ENCODE peak calls at places on chromosomes 13 and 19, in four cellular contexts. One of them, this sample, is unnamed.

GRCh38 chr13:110248449-110249143 is 58.4 kb downstream of the COL4A1 start:
- DNase-seq in ureter: peak
- DNase-seq in Calu3: no peak
- DNase-seq in stimulated activated CD4-positive, alpha-beta T cell treated with anti-CD3 and anti-CD28 coated beads, TNF-alpha, amount 100 ng/mL, for 48 hours: no peak
- DNase-seq in this sample: no peak

GRCh38 chr13:76830805-76831204 is 55.4 kb downstream of the KCTD12 start:
- DNase-seq in ureter: no peak
- DNase-seq in stimulated activated CD4-positive, alpha-beta T cell treated with anti-CD3 and anti-CD28 coated beads, TNF-alpha, amount 100 ng/mL, for 48 hours: no peak
- DNase-seq in Calu3: no peak
- DNase-seq in this sample: no peak

GRCh38 chr19:311813-312261 is 20.6 kb upstream of the PLPP2 start:
- DNase-seq in ureter: peak
- DNase-seq in stimulated activated CD4-positive, alpha-beta T cell treated with anti-CD3 and anti-CD28 coated beads, TNF-alpha, amount 100 ng/mL, for 48 hours: no peak
- DNase-seq in Calu3: no peak
- DNase-seq in this sample: no peak

GRCh38 chr13:94761407-94761806 is 49.1 kb upstream of the SOX21 start:
- DNase-seq in Calu3: no peak
- DNase-seq in ureter: no peak
- DNase-seq in stimulated activated CD4-positive, alpha-beta T cell treated with anti-CD3 and anti-CD28 coated beads, TNF-alpha, amount 100 ng/mL, for 48 hours: no peak
- DNase-seq in this sample: no peak

GRCh38 chr13:113203507-113204377 is 4.7 kb downstream of the PCID2 start:
- DNase-seq in Calu3: no peak
- DNase-seq in ureter: no peak
- DNase-seq in stimulated activated CD4-positive, alpha-beta T cell treated with anti-CD3 and anti-CD28 coated beads, TNF-alpha, amount 100 ng/mL, for 48 hours: no peak
- DNase-seq in this sample: no peak

GRCh38 chr13:97568850-97569249 is 134.9 kb downstream of the RAP2A start:
- DNase-seq in ureter: no peak
- DNase-seq in stimulated activated CD4-positive, alpha-beta T cell treated with anti-CD3 and anti-CD28 coated beads, TNF-alpha, amount 100 ng/mL, for 48 hours: no peak
- DNase-seq in Calu3: peak
- DNase-seq in this sample: no peak

GRCh38 chr13:47158583-47158982 is 261.7 kb upstream of the HTR2A start:
- DNase-seq in stimulated activated CD4-positive, alpha-beta T cell treated with anti-CD3 and anti-CD28 coated beads, TNF-alpha, amount 100 ng/mL, for 48 hours: no peak
- DNase-seq in ureter: no peak
- DNase-seq in Calu3: no peak
- DNase-seq in this sample: no peak

GRCh38 chr13:77737583-77738200 is 40.2 kb downstream of the SLAIN1 start:
- DNase-seq in stimulated activated CD4-positive, alpha-beta T cell treated with anti-CD3 and anti-CD28 coated beads, TNF-alpha, amount 100 ng/mL, for 48 hours: peak
- DNase-seq in ureter: no peak
- DNase-seq in Calu3: no peak
- DNase-seq in this sample: no peak

GRCh38 chr13:73822671-73823592 is 311.3 kb downstream of the KLF12 start:
- DNase-seq in Calu3: no peak
- DNase-seq in ureter: no peak
- DNase-seq in stimulated activated CD4-positive, alpha-beta T cell treated with anti-CD3 and anti-CD28 coated beads, TNF-alpha, amount 100 ng/mL, for 48 hours: no peak
- DNase-seq in this sample: no peak

GRCh38 chr19:50333737-50334617 is 4.8 kb upstream of the KCNC3 start:
- DNase-seq in Calu3: peak
- DNase-seq in stimulated activated CD4-positive, alpha-beta T cell treated with anti-CD3 and anti-CD28 coated beads, TNF-alpha, amount 100 ng/mL, for 48 hours: peak
- DNase-seq in ureter: peak
- DNase-seq in this sample: no peak

GRCh38 chr19:48390188-48391099 is 907 bp downstream of the KDELR1 start:
- DNase-seq in Calu3: peak
- DNase-seq in ureter: no peak
- DNase-seq in stimulated activated CD4-positive, alpha-beta T cell treated with anti-CD3 and anti-CD28 coated beads, TNF-alpha, amount 100 ng/mL, for 48 hours: no peak
- DNase-seq in this sample: peak

GRCh38 chr19:49890349-49891311 is 6.1 kb downstream of the IL4I1 start:
- DNase-seq in stimulated activated CD4-positive, alpha-beta T cell treated with anti-CD3 and anti-CD28 coated beads, TNF-alpha, amount 100 ng/mL, for 48 hours: peak
- DNase-seq in Calu3: no peak
- DNase-seq in ureter: no peak
- DNase-seq in this sample: peak

GRCh38 chr13:46679369-46680180 is 117.4 kb downstream of the ESD start:
- DNase-seq in stimulated activated CD4-positive, alpha-beta T cell treated with anti-CD3 and anti-CD28 coated beads, TNF-alpha, amount 100 ng/mL, for 48 hours: no peak
- DNase-seq in Calu3: no peak
- DNase-seq in ureter: no peak
- DNase-seq in this sample: no peak

GRCh38 chr19:2461751-2462634 is 5.2 kb upstream of the LMNB2 start:
- DNase-seq in Calu3: peak
- DNase-seq in ureter: no peak
- DNase-seq in stimulated activated CD4-positive, alpha-beta T cell treated with anti-CD3 and anti-CD28 coated beads, TNF-alpha, amount 100 ng/mL, for 48 hours: peak
- DNase-seq in this sample: peak

GRCh38 chr13:29472317-29472961 is 123.0 kb downstream of the SLC7A1 start:
- DNase-seq in ureter: no peak
- DNase-seq in stimulated activated CD4-positive, alpha-beta T cell treated with anti-CD3 and anti-CD28 coated beads, TNF-alpha, amount 100 ng/mL, for 48 hours: no peak
- DNase-seq in Calu3: peak
- DNase-seq in this sample: peak

GRCh38 chr13:28641600-28641926 is 17.4 kb upstream of the POMP start:
- DNase-seq in ureter: no peak
- DNase-seq in Calu3: no peak
- DNase-seq in stimulated activated CD4-positive, alpha-beta T cell treated with anti-CD3 and anti-CD28 coated beads, TNF-alpha, amount 100 ng/mL, for 48 hours: no peak
- DNase-seq in this sample: no peak

GRCh38 chr13:44271915-44272341 is 101.7 kb upstream of the SERP2 start:
- DNase-seq in ureter: no peak
- DNase-seq in stimulated activated CD4-positive, alpha-beta T cell treated with anti-CD3 and anti-CD28 coated beads, TNF-alpha, amount 100 ng/mL, for 48 hours: no peak
- DNase-seq in Calu3: no peak
- DNase-seq in this sample: no peak

GRCh38 chr13:34176636-34177035 is 358.7 kb downstream of the RFC3 start:
- DNase-seq in Calu3: no peak
- DNase-seq in stimulated activated CD4-positive, alpha-beta T cell treated with anti-CD3 and anti-CD28 coated beads, TNF-alpha, amount 100 ng/mL, for 48 hours: no peak
- DNase-seq in ureter: no peak
- DNase-seq in this sample: no peak

GRCh38 chr19:56966697-56967299 is 126.3 kb upstream of the PEG3 start:
- DNase-seq in Calu3: no peak
- DNase-seq in ureter: no peak
- DNase-seq in stimulated activated CD4-positive, alpha-beta T cell treated with anti-CD3 and anti-CD28 coated beads, TNF-alpha, amount 100 ng/mL, for 48 hours: no peak
- DNase-seq in this sample: no peak

GRCh38 chr19:15829277-15829770 is 13.9 kb upstream of the OR10H1 start:
- DNase-seq in Calu3: peak
- DNase-seq in ureter: no peak
- DNase-seq in stimulated activated CD4-positive, alpha-beta T cell treated with anti-CD3 and anti-CD28 coated beads, TNF-alpha, amount 100 ng/mL, for 48 hours: no peak
- DNase-seq in this sample: no peak

GRCh38 chr13:114134111-114134943 is 1.9 kb upstream of the RASA3 start:
- DNase-seq in ureter: no peak
- DNase-seq in Calu3: no peak
- DNase-seq in stimulated activated CD4-positive, alpha-beta T cell treated with anti-CD3 and anti-CD28 coated beads, TNF-alpha, amount 100 ng/mL, for 48 hours: no peak
- DNase-seq in this sample: no peak

GRCh38 chr19:31205887-31206518 is 143.2 kb downstream of the TSHZ3 start:
- DNase-seq in Calu3: no peak
- DNase-seq in stimulated activated CD4-positive, alpha-beta T cell treated with anti-CD3 and anti-CD28 coated beads, TNF-alpha, amount 100 ng/mL, for 48 hours: no peak
- DNase-seq in ureter: no peak
- DNase-seq in this sample: no peak

GRCh38 chr13:110942248-110942981 is 27.5 kb upstream of the ANKRD10 start:
- DNase-seq in stimulated activated CD4-positive, alpha-beta T cell treated with anti-CD3 and anti-CD28 coated beads, TNF-alpha, amount 100 ng/mL, for 48 hours: peak
- DNase-seq in ureter: no peak
- DNase-seq in Calu3: no peak
- DNase-seq in this sample: peak

This sample was measured in activated T-cell treated with anti-CD3 and anti-CD28 coated beads for 24 hours.